ENCODE peak calls at places on chromosomes 1 and 21, in five cellular contexts. One of them, this sample, is unnamed.

GRCh38 chr1:205735218-205735617 is 14.8 kb downstream of the NUCKS1 start:
- DNase-seq in cardiac fibroblast: no peak
- DNase-seq in fibroblast of villous mesenchyme: no peak
- DNase-seq in choroid plexus epithelial cell: no peak
- DNase-seq in progenitor cell of endocrine pancreas: no peak
- DNase-seq in this sample: no peak

GRCh38 chr1:17013598-17014320 is 2.0 kb upstream of the ATP13A2 start:
- DNase-seq in cardiac fibroblast: peak; percentile 27
- DNase-seq in fibroblast of villous mesenchyme: no peak
- DNase-seq in choroid plexus epithelial cell: no peak
- DNase-seq in progenitor cell of endocrine pancreas: no peak
- DNase-seq in this sample: no peak

GRCh38 chr1:151479462-151479861 is 20.2 kb upstream of the POGZ start:
- DNase-seq in cardiac fibroblast: no peak
- DNase-seq in fibroblast of villous mesenchyme: no peak
- DNase-seq in choroid plexus epithelial cell: no peak
- DNase-seq in progenitor cell of endocrine pancreas: no peak
- DNase-seq in this sample: no peak

GRCh38 chr1:40868051-40868723 is 6.0 kb upstream of the CITED4 start:
- DNase-seq in cardiac fibroblast: peak; percentile 89
- DNase-seq in fibroblast of villous mesenchyme: peak; percentile 83
- DNase-seq in choroid plexus epithelial cell: peak; percentile 93
- DNase-seq in progenitor cell of endocrine pancreas: no peak
- DNase-seq in this sample: peak; percentile 66

GRCh38 chr1:231695439-231696255 is 69.1 kb downstream of the DISC1 start:
- DNase-seq in cardiac fibroblast: no peak
- DNase-seq in fibroblast of villous mesenchyme: peak; percentile 62
- DNase-seq in choroid plexus epithelial cell: peak; percentile 36
- DNase-seq in progenitor cell of endocrine pancreas: no peak
- DNase-seq in this sample: no peak

GRCh38 chr1:64137569-64137936 is 65.9 kb upstream of the UBE2U start:
- DNase-seq in cardiac fibroblast: no peak
- DNase-seq in fibroblast of villous mesenchyme: peak; percentile 63
- DNase-seq in choroid plexus epithelial cell: no peak
- DNase-seq in progenitor cell of endocrine pancreas: no peak
- DNase-seq in this sample: peak; percentile 37

GRCh38 chr21:35243171-35243570 is 194.1 kb upstream of the RUNX1 start:
- DNase-seq in cardiac fibroblast: no peak
- DNase-seq in fibroblast of villous mesenchyme: no peak
- DNase-seq in choroid plexus epithelial cell: no peak
- DNase-seq in progenitor cell of endocrine pancreas: no peak
- DNase-seq in this sample: no peak

GRCh38 chr1:34987018-34987417 is 1.9 kb upstream of the TMEM35B start:
- DNase-seq in cardiac fibroblast: peak; percentile 12
- DNase-seq in fibroblast of villous mesenchyme: peak; percentile 57
- DNase-seq in choroid plexus epithelial cell: no peak
- DNase-seq in progenitor cell of endocrine pancreas: no peak
- DNase-seq in this sample: peak; percentile 53

GRCh38 chr1:240190881-240191385 is 99.2 kb downstream of the FMN2 start:
- DNase-seq in cardiac fibroblast: peak; percentile 93
- DNase-seq in fibroblast of villous mesenchyme: peak; percentile 89
- DNase-seq in choroid plexus epithelial cell: peak; percentile 91
- DNase-seq in progenitor cell of endocrine pancreas: no peak
- DNase-seq in this sample: peak; percentile 95

GRCh38 chr1:57623039-57623790 is 199.4 kb upstream of the DAB1 start:
- DNase-seq in cardiac fibroblast: peak; percentile 42
- DNase-seq in fibroblast of villous mesenchyme: no peak
- DNase-seq in choroid plexus epithelial cell: peak; percentile 64
- DNase-seq in progenitor cell of endocrine pancreas: no peak
- DNase-seq in this sample: no peak

GRCh38 chr1:160284220-160284781 is 632 bp downstream of the PEX19 start:
- DNase-seq in cardiac fibroblast: peak; percentile 80
- DNase-seq in fibroblast of villous mesenchyme: peak; percentile 85
- DNase-seq in choroid plexus epithelial cell: peak; percentile 87
- DNase-seq in progenitor cell of endocrine pancreas: no peak
- DNase-seq in this sample: peak; percentile 66

GRCh38 chr1:6183520-6183989 is 3.4 kb upstream of the CHD5 start:
- DNase-seq in cardiac fibroblast: no peak
- DNase-seq in fibroblast of villous mesenchyme: no peak
- DNase-seq in choroid plexus epithelial cell: no peak
- DNase-seq in progenitor cell of endocrine pancreas: no peak
- DNase-seq in this sample: peak; percentile 25

GRCh38 chr1:6185151-6185550 is 5.0 kb upstream of the CHD5 start:
- DNase-seq in cardiac fibroblast: peak; percentile 70
- DNase-seq in fibroblast of villous mesenchyme: peak; percentile 71
- DNase-seq in choroid plexus epithelial cell: peak; percentile 86
- DNase-seq in progenitor cell of endocrine pancreas: no peak
- DNase-seq in this sample: peak; percentile 81

GRCh38 chr1:6188466-6188865 is 8.3 kb upstream of the CHD5 start:
- DNase-seq in cardiac fibroblast: no peak
- DNase-seq in fibroblast of villous mesenchyme: peak; percentile 42
- DNase-seq in choroid plexus epithelial cell: no peak
- DNase-seq in progenitor cell of endocrine pancreas: no peak
- DNase-seq in this sample: no peak

GRCh38 chr1:6184083-6184783 is 4.1 kb upstream of the CHD5 start:
- DNase-seq in cardiac fibroblast: no peak
- DNase-seq in fibroblast of villous mesenchyme: no peak
- DNase-seq in choroid plexus epithelial cell: no peak
- DNase-seq in progenitor cell of endocrine pancreas: no peak
- DNase-seq in this sample: no peak

GRCh38 chr1:6185635-6186382 is 5.7 kb upstream of the CHD5 start:
- DNase-seq in cardiac fibroblast: peak; percentile 56
- DNase-seq in fibroblast of villous mesenchyme: peak; percentile 44
- DNase-seq in choroid plexus epithelial cell: peak; percentile 67
- DNase-seq in progenitor cell of endocrine pancreas: no peak
- DNase-seq in this sample: peak; percentile 21
- TF ChIP-seq CTCF in cardiac fibroblast: peak; percentile 52
- TF ChIP-seq CTCF in fibroblast of villous mesenchyme: peak; percentile 63
- TF ChIP-seq CTCF in choroid plexus epithelial cell: peak; percentile 76
- TF ChIP-seq CTCF in progenitor cell of endocrine pancreas: peak; percentile 60
- TF ChIP-seq CTCF in this sample: peak; percentile 85

GRCh38 chr1:11286735-11287410 is 13.9 kb downstream of the UBIAD1 start:
- DNase-seq in cardiac fibroblast: peak; percentile 61
- DNase-seq in fibroblast of villous mesenchyme: peak; percentile 12
- DNase-seq in choroid plexus epithelial cell: peak; percentile 51
- DNase-seq in progenitor cell of endocrine pancreas: no peak
- DNase-seq in this sample: no peak

GRCh38 chr1:11283148-11283547 is 10.2 kb downstream of the UBIAD1 start:
- DNase-seq in cardiac fibroblast: no peak
- DNase-seq in fibroblast of villous mesenchyme: no peak
- DNase-seq in choroid plexus epithelial cell: no peak
- DNase-seq in progenitor cell of endocrine pancreas: no peak
- DNase-seq in this sample: no peak

GRCh38 chr1:11289064-11289463 is 16.1 kb downstream of the UBIAD1 start:
- DNase-seq in cardiac fibroblast: no peak
- DNase-seq in fibroblast of villous mesenchyme: no peak
- DNase-seq in choroid plexus epithelial cell: no peak
- DNase-seq in progenitor cell of endocrine pancreas: no peak
- DNase-seq in this sample: no peak

GRCh38 chr1:11284784-11285183 is 11.8 kb downstream of the UBIAD1 start:
- DNase-seq in cardiac fibroblast: no peak
- DNase-seq in fibroblast of villous mesenchyme: no peak
- DNase-seq in choroid plexus epithelial cell: no peak
- DNase-seq in progenitor cell of endocrine pancreas: no peak
- DNase-seq in this sample: no peak

GRCh38 chr1:11285883-11286734 is 13.1 kb downstream of the UBIAD1 start:
- DNase-seq in cardiac fibroblast: peak; percentile 46
- DNase-seq in fibroblast of villous mesenchyme: peak; percentile 20
- DNase-seq in choroid plexus epithelial cell: peak; percentile 69
- DNase-seq in progenitor cell of endocrine pancreas: no peak
- DNase-seq in this sample: peak; percentile 18
- TF ChIP-seq CTCF in cardiac fibroblast: peak; percentile 19
- TF ChIP-seq CTCF in fibroblast of villous mesenchyme: peak; percentile 17
- TF ChIP-seq CTCF in choroid plexus epithelial cell: peak; percentile 44
- TF ChIP-seq CTCF in progenitor cell of endocrine pancreas: peak; percentile 26
- TF ChIP-seq CTCF in this sample: peak; percentile 70

GRCh38 chr1:156845953-156846545 is 12.9 kb downstream of the INSRR start:
- DNase-seq in cardiac fibroblast: no peak
- DNase-seq in fibroblast of villous mesenchyme: no peak
- DNase-seq in choroid plexus epithelial cell: no peak
- DNase-seq in progenitor cell of endocrine pancreas: no peak
- DNase-seq in this sample: no peak

GRCh38 chr1:156844638-156845037 is 14.3 kb downstream of the INSRR start:
- DNase-seq in cardiac fibroblast: no peak
- DNase-seq in fibroblast of villous mesenchyme: no peak
- DNase-seq in choroid plexus epithelial cell: no peak
- DNase-seq in progenitor cell of endocrine pancreas: no peak
- DNase-seq in this sample: no peak

GRCh38 chr1:156842618-156843300 is 16.2 kb downstream of the INSRR start:
- DNase-seq in cardiac fibroblast: no peak
- DNase-seq in fibroblast of villous mesenchyme: no peak
- DNase-seq in choroid plexus epithelial cell: no peak
- DNase-seq in progenitor cell of endocrine pancreas: no peak
- DNase-seq in this sample: no peak

GRCh38 chr1:156845055-156845952 is 13.6 kb downstream of the INSRR start:
- DNase-seq in cardiac fibroblast: no peak
- DNase-seq in fibroblast of villous mesenchyme: no peak
- DNase-seq in choroid plexus epithelial cell: no peak
- DNase-seq in progenitor cell of endocrine pancreas: no peak
- DNase-seq in this sample: no peak

DNA sequence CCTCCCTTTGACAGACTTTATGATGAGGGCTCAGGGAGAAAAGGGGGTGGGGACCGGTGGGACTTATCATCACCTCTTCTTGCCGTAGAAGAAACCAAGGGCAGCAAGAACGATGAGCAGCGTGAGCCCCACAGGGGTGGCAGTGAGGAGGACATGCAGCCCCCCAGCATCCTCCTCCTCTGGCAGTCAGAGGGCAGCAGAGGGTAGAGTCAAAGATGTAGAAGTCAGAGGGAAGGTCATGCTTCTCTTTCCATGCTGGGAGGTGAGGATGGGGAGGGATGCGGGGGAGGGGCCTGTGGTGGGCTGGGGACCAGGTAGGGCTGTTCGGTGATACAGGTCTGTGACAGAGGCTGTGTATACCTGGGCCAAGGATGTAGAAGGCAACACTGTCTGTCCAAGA is 14.8 kb downstream of the INSRR start:
- DNase-seq in cardiac fibroblast: no peak
- DNase-seq in fibroblast of villous mesenchyme: no peak
- DNase-seq in choroid plexus epithelial cell: no peak
- DNase-seq in progenitor cell of endocrine pancreas: no peak
- DNase-seq in this sample: no peak
- TF ChIP-seq CTCF in cardiac fibroblast: no peak
- TF ChIP-seq CTCF in fibroblast of villous mesenchyme: no peak
- TF ChIP-seq CTCF in choroid plexus epithelial cell: no peak
- TF ChIP-seq CTCF in progenitor cell of endocrine pancreas: no peak
- TF ChIP-seq CTCF in this sample: no peak

GRCh38 chr1:93735722-93736121 is 54.1 kb upstream of the BCAR3 start:
- DNase-seq in cardiac fibroblast: peak; percentile 85
- DNase-seq in fibroblast of villous mesenchyme: peak; percentile 85
- DNase-seq in choroid plexus epithelial cell: peak; percentile 86
- DNase-seq in progenitor cell of endocrine pancreas: no peak
- DNase-seq in this sample: peak; percentile 89

GRCh38 chr1:93738075-93738622 is 56.5 kb upstream of the BCAR3 start:
- DNase-seq in cardiac fibroblast: peak; percentile 93
- DNase-seq in fibroblast of villous mesenchyme: peak; percentile 71
- DNase-seq in choroid plexus epithelial cell: peak; percentile 87
- DNase-seq in progenitor cell of endocrine pancreas: no peak
- DNase-seq in this sample: peak; percentile 97

GRCh38 chr1:93732514-93732913 is 50.9 kb upstream of the BCAR3 start:
- DNase-seq in cardiac fibroblast: no peak
- DNase-seq in fibroblast of villous mesenchyme: no peak
- DNase-seq in choroid plexus epithelial cell: no peak
- DNase-seq in progenitor cell of endocrine pancreas: no peak
- DNase-seq in this sample: no peak

GRCh38 chr1:93733340-93733739 is 51.7 kb upstream of the BCAR3 start:
- DNase-seq in cardiac fibroblast: no peak
- DNase-seq in fibroblast of villous mesenchyme: no peak
- DNase-seq in choroid plexus epithelial cell: no peak
- DNase-seq in progenitor cell of endocrine pancreas: no peak
- DNase-seq in this sample: no peak

DNA sequence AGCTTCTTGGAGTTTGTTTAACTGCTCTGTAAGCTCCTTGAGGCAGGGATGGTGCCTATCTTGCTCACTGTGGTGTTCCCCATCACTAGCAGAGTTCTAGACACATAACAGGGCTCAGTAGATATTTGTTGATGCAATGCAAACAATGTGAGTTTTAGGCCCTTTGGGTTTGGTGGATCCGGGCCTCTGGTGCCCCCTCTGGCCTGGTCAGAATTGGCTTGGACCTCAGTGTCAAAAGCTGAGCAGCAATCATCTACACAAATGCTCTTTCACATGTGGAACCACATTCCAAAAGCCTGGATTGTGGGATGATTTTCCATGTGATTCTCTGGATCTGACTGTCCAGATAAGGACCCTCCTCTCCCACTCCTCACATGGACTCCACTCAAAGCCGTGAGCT is 53.4 kb upstream of the BCAR3 start:
- DNase-seq in cardiac fibroblast: no peak
- DNase-seq in fibroblast of villous mesenchyme: no peak
- DNase-seq in choroid plexus epithelial cell: no peak
- DNase-seq in progenitor cell of endocrine pancreas: no peak
- DNase-seq in this sample: no peak
- TF ChIP-seq CTCF in cardiac fibroblast: peak; percentile 49
- TF ChIP-seq CTCF in fibroblast of villous mesenchyme: peak; percentile 50
- TF ChIP-seq CTCF in choroid plexus epithelial cell: peak; percentile 58
- TF ChIP-seq CTCF in progenitor cell of endocrine pancreas: no peak
- TF ChIP-seq CTCF in this sample: peak; percentile 49

GRCh38 chr1:78055565-78056132 is 9.9 kb downstream of the GIPC2 start:
- DNase-seq in cardiac fibroblast: no peak
- DNase-seq in fibroblast of villous mesenchyme: no peak
- DNase-seq in choroid plexus epithelial cell: no peak
- DNase-seq in progenitor cell of endocrine pancreas: no peak
- DNase-seq in this sample: no peak

GRCh38 chr1:78061825-78062523 is 16.2 kb downstream of the GIPC2 start:
- DNase-seq in cardiac fibroblast: peak; percentile 79
- DNase-seq in fibroblast of villous mesenchyme: peak; percentile 60
- DNase-seq in choroid plexus epithelial cell: peak; percentile 95
- DNase-seq in progenitor cell of endocrine pancreas: no peak
- DNase-seq in this sample: peak; percentile 93

GRCh38 chr1:78060857-78061563 is 15.2 kb downstream of the GIPC2 start:
- DNase-seq in cardiac fibroblast: no peak
- DNase-seq in fibroblast of villous mesenchyme: no peak
- DNase-seq in choroid plexus epithelial cell: no peak
- DNase-seq in progenitor cell of endocrine pancreas: no peak
- DNase-seq in this sample: no peak
- TF ChIP-seq CTCF in cardiac fibroblast: no peak
- TF ChIP-seq CTCF in fibroblast of villous mesenchyme: no peak
- TF ChIP-seq CTCF in choroid plexus epithelial cell: no peak
- TF ChIP-seq CTCF in progenitor cell of endocrine pancreas: no peak
- TF ChIP-seq CTCF in this sample: peak; percentile 42

This sample was measured in HFFc6.